ENCODE peak calls at places on chromosomes 16 and 17, in four cellular contexts. M is SJSA1; J is kidney tubule cell; I is activated effector memory CD4-positive, alpha-beta T cell treated with anti-CD3 and anti-CD28 coated beads, Interleukin-2, amount 50 U/mL, for 16 hours. B is an unnamed sample.

GRCh38 chr16:48206594-48207242 is 37.4 kb upstream of the LONP2 start:
- DNase-seq in M (no peak), J (peak; percentile 27), I (no peak), B (no peak)

GRCh38 chr17:48375356-48375755 is 54.7 kb downstream of the SKAP1 start:
- DNase-seq in M (no peak), J (peak; percentile 30), I (no peak), B (no peak)

GRCh38 chr16:88726408-88726749 is 20.1 kb downstream of the CTU2 start:
- DNase-seq in M (no peak), J (no peak), I (no peak), B (no peak)

GRCh38 chr16:25707982-25708583 is 16.3 kb downstream of the HS3ST4 start:
- DNase-seq in M (no peak), J (peak; percentile 31), I (no peak), B (no peak)

GRCh38 chr16:11402745-11403533 is 57.7 kb downstream of the RMI2 start:
- DNase-seq in M (no peak), J (no peak), I (no peak), B (no peak)

GRCh38 chr17:32551186-32551955 is 64.6 kb downstream of the CDK5R1 start:
- DNase-seq in M (no peak), J (peak; percentile 82), I (no peak), B (no peak)

GRCh38 chr16:76577003-76577402 is 299.8 kb downstream of the CNTNAP4 start:
- DNase-seq in M (no peak), J (no peak), I (no peak), B (no peak)

GRCh38 chr16:88007321-88007731 is 56.1 kb downstream of the BANP start:
- DNase-seq in M (no peak), J (no peak), I (no peak), B (no peak)

GRCh38 chr17:64036198-64036922 is 15.9 kb upstream of the ICAM2 start:
- DNase-seq in M (no peak), J (no peak), I (no peak), B (no peak)

GRCh38 chr17:30091771-30092170 is 24.8 kb upstream of the NSRP1 start:
- DNase-seq in M (no peak), J (peak; percentile 87), I (no peak), B (peak; percentile 85)

GRCh38 chr16:1379054-1379862 is 27.5 kb downstream of the GNPTG start:
- DNase-seq in M (peak; percentile 90), J (peak; percentile 92), I (peak; percentile 91), B (peak; percentile 55)

GRCh38 chr16:20799599-20799998 is 6.7 kb downstream of the ERI2 start:
- DNase-seq in M (no peak), J (peak; percentile 35), I (no peak), B (peak; percentile 43)

GRCh38 chr17:54727624-54728023 is 173.0 kb upstream of the TOM1L1 start:
- DNase-seq in M (no peak), J (no peak), I (no peak), B (no peak)

GRCh38 chr17:40498281-40499084 is 2.9 kb downstream of the TNS4 start:
- DNase-seq in M (no peak), J (peak; percentile 48), I (no peak), B (no peak)

GRCh38 chr17:64457156-64457555 is 8.2 kb downstream of the MILR1 start:
- DNase-seq in M (peak; percentile 72), J (no peak), I (no peak), B (no peak)

GRCh38 chr17:42917236-42917603 is 16.6 kb downstream of the G6PC1 start:
- DNase-seq in M (no peak), J (peak; percentile 55), I (no peak), B (no peak)

GRCh38 chr17:44353656-44354331 is 8.7 kb downstream of the GRN start:
- DNase-seq in M (no peak), J (no peak), I (peak; percentile 70), B (no peak)

B was measured in amniotic stem cell.